ENCODE peak calls at places on chromosomes 13 and 19, in six cellular contexts. Q is Karpas-422, L is body of pancreas, X is BJ, C is tibial artery, J is mesenchymal stem cell. A is an unnamed sample.

GRCh38 chr13:51453308-51453958 is 597 bp upstream of the INTS6 start:
- DNase-seq in Q (peak; percentile 91), L (peak; percentile 83), X (no peak), C (peak; percentile 90), J (peak; percentile 87), A (peak; percentile 88)

GRCh38 chr19:30065680-30066606 is 123.9 kb downstream of the URI1 start:
- DNase-seq in Q (peak; percentile 55), L (no peak), X (no peak), C (no peak), J (no peak), A (peak; percentile 15)

GRCh38 chr19:17933414-17934129 is 757 bp downstream of the CCDC124 start:
- DNase-seq in Q (peak; percentile 54), L (no peak), X (no peak), C (no peak), J (peak; percentile 42), A (peak; percentile 51)

GRCh38 chr13:54004026-54004699 is 975.5 kb downstream of the OLFM4 start:
- DNase-seq in Q (no peak), L (no peak), X (no peak), C (no peak), J (no peak), A (no peak)

GRCh38 chr13:50654341-50654740 is 189.2 kb downstream of the DLEU7 start:
- DNase-seq in Q (no peak), L (no peak), X (no peak), C (no peak), J (no peak), A (no peak)

GRCh38 chr13:42221321-42221720 is 50.6 kb upstream of the AKAP11 start:
- DNase-seq in Q (no peak), L (no peak), X (no peak), C (no peak), J (no peak), A (no peak)

GRCh38 chr19:58021541-58022282 is 12.1 kb upstream of the ZSCAN1 start:
- DNase-seq in Q (peak; percentile 48), L (peak; percentile 37), X (no peak), C (no peak), J (peak; percentile 23), A (peak; percentile 86)

GRCh38 chr13:20106751-20107150 is 54.1 kb downstream of the GJA3 start:
- DNase-seq in Q (no peak), L (no peak), X (no peak), C (no peak), J (no peak), A (peak; percentile 21)

GRCh38 chr13:20193142-20193923 is 595 bp upstream of the GJB2 start:
- DNase-seq in Q (no peak), L (no peak), X (no peak), C (no peak), J (no peak), A (peak; percentile 66)

GRCh38 chr13:57123660-57124059 is 17.1 kb upstream of the PRR20A start:
- DNase-seq in Q (no peak), L (no peak), X (no peak), C (peak; percentile 81), J (no peak), A (no peak)

GRCh38 chr19:42325308-42325895 is at the start of gene MEGF8:
- DNase-seq in Q (peak; percentile 100), L (peak; percentile 99), X (peak; percentile 95), C (peak; percentile 99), J (peak; percentile 99), A (peak; percentile 99)

GRCh38 chr13:100301418-100301817 is 212.5 kb downstream of the PCCA start:
- DNase-seq in Q (no peak), L (no peak), X (no peak), C (no peak), J (no peak), A (no peak)

GRCh38 chr13:33349996-33350826 is 64.7 kb upstream of the STARD13 start:
- DNase-seq in Q (no peak), L (peak; percentile 61), X (no peak), C (peak; percentile 82), J (peak; percentile 66), A (peak; percentile 79)

GRCh38 chr13:29136341-29136740 is 316.2 kb downstream of the MTUS2 start:
- DNase-seq in Q (no peak), L (no peak), X (no peak), C (no peak), J (no peak), A (no peak)

GRCh38 chr13:36709136-36709895 is 35.5 kb downstream of the SERTM1 start:
- DNase-seq in Q (no peak), L (no peak), X (no peak), C (no peak), J (no peak), A (no peak)

GRCh38 chr19:16376649-16377048 is 52.0 kb downstream of the KLF2 start:
- DNase-seq in Q (peak; percentile 66), L (no peak), X (no peak), C (no peak), J (peak; percentile 14), A (peak; percentile 91)

GRCh38 chr13:94121686-94122085 is 357.8 kb downstream of the DCT start:
- DNase-seq in Q (no peak), L (no peak), X (no peak), C (no peak), J (peak; percentile 58), A (no peak)

GRCh38 chr13:101917833-101918755 is 465.6 kb downstream of the ITGBL1 start:
- DNase-seq in Q (no peak), L (no peak), X (no peak), C (no peak), J (no peak), A (peak; percentile 51)

GRCh38 chr19:35449347-35450043 is 1.4 kb downstream of the FFAR2 start:
- DNase-seq in Q (no peak), L (no peak), X (no peak), C (no peak), J (no peak), A (peak; percentile 47)

GRCh38 chr13:97582170-97582569 is 148.2 kb downstream of the RAP2A start:
- DNase-seq in Q (no peak), L (no peak), X (no peak), C (no peak), J (no peak), A (no peak)

GRCh38 chr19:30403583-30403982 is 31.4 kb downstream of the ZNF536 start:
- DNase-seq in Q (no peak), L (no peak), X (no peak), C (no peak), J (no peak), A (no peak)

GRCh38 chr19:40543029-40543597 is 33.6 kb upstream of the SHKBP1 start:
- DNase-seq in Q (peak; percentile 17), L (no peak), X (no peak), C (no peak), J (no peak), A (no peak)

GRCh38 chr13:98443800-98444325 is 133.0 kb downstream of the STK24 start:
- DNase-seq in Q (no peak), L (no peak), X (no peak), C (no peak), J (no peak), A (no peak)

GRCh38 chr19:48991823-48992570 is 1.1 kb downstream of the GYS1 start:
- DNase-seq in Q (peak; percentile 70), L (peak; percentile 39), X (no peak), C (peak; percentile 90), J (peak; percentile 91), A (peak; percentile 85)

GRCh38 chr13:33690321-33690720 is 127.6 kb upstream of the RFC3 start:
- DNase-seq in Q (no peak), L (no peak), X (no peak), C (no peak), J (no peak), A (no peak)

GRCh38 chr19:50341091-50341564 is 12.0 kb upstream of the KCNC3 start:
- DNase-seq in Q (peak; percentile 97), L (no peak), X (no peak), C (no peak), J (no peak), A (no peak)

GRCh38 chr13:46962286-46962941 is 65.6 kb upstream of the HTR2A start:
- DNase-seq in Q (peak; percentile 57), L (no peak), X (no peak), C (no peak), J (peak; percentile 41), A (peak; percentile 45)

GRCh38 chr19:4794971-4795370 is 3.4 kb downstream of the FEM1A start:
- DNase-seq in Q (no peak), L (no peak), X (no peak), C (no peak), J (no peak), A (peak; percentile 11)
- H3K4me3 ChIP-seq in Q (no peak overlapping the region), L (no peak overlapping the region), X (no peak overlapping the region), C (no peak overlapping the region), J (no peak overlapping the region), A (no peak overlapping the region)

DNA sequence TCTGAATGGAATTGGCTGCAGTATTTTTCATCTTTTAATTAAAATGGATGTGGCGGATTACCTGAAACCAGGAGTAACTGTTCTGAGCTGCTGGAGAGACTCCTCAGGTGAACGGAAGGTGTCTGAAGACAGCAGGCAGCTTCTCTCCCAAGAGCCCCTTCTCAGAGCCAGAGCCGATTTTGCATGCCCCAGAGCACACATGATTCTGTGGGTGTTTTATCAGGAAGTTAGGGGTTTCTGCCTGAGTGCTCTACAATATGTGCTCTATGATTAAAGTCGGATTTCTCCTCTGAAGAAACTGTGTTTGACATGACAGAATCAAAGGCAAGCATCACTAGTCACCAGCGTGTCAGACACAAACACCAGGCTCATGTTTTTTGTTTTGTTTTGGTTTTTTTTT is 60.7 kb upstream of the MCF2L start:
- DNase-seq in Q (peak; percentile 70), L (no peak), X (no peak), C (no peak), J (no peak), A (no peak)
- H3K27me3 ChIP-seq in Q (no peaks in the 10 kb centered on the region), L (no peaks in the 10 kb centered on the region), X (peaks cover 6% of the 10 kb centered on the region), C (no peaks in the 10 kb centered on the region), J (peaks cover 4% of the 10 kb centered on the region), A (no peaks in the 10 kb centered on the region)

GRCh38 chr19:38043649-38044144 is 136.7 kb downstream of the SIPA1L3 start:
- DNase-seq in Q (no peak), L (no peak), X (no peak), C (no peak), J (no peak), A (no peak)
- H3K36me3 ChIP-seq in Q (no peaks in the 10 kb centered on the region), L (no peaks in the 10 kb centered on the region), X (no peaks in the 10 kb centered on the region), C (peaks cover 10% of the 10 kb centered on the region), J (peaks cover 10% of the 10 kb centered on the region), A (no peaks in the 10 kb centered on the region)

GRCh38 chr19:53540091-53540490 is 2.1 kb downstream of the ZNF331 start:
- DNase-seq in Q (no peak), L (no peak), X (no peak), C (no peak), J (no peak), A (no peak)

GRCh38 chr19:53537523-53538377 is at the start of gene ZNF331:
- DNase-seq in Q (peak; percentile 95), L (peak; percentile 79), X (no peak), C (peak; percentile 93), J (peak; percentile 83), A (peak; percentile 85)

GRCh38 chr19:53536223-53536543 is 1.8 kb upstream of the ZNF331 start:
- DNase-seq in Q (no peak), L (no peak), X (no peak), C (no peak), J (no peak), A (no peak)

GRCh38 chr19:53538378-53539109 is 599 bp downstream of the ZNF331 start:
- DNase-seq in Q (peak; percentile 60), L (peak; percentile 24), X (no peak), C (no peak), J (no peak), A (peak; percentile 56)

DNA sequence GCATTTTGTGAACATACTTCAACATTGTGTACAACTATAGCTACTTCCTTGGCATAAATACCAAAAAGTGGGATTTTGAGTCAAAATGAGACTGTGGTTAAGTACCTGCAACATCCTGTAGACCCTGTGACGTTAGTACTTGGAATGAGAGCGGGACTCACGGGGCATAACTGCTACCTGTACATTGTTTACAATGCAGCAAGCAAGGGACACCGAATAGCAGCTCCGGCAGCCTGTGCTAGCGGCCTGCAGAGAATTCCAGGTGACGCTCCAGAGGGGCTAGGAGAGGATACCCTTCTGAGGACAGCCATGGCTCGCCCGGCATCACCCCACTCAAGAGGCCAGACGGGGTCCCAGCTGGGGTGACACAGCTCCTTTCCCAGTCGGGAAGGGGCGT is 821 bp upstream of the ZNF331 start:
- DNase-seq in Q (no peak), L (no peak), X (no peak), C (no peak), J (no peak), A (no peak)
- H3K4me3 ChIP-seq in Q (peak overlapping the region; percentile 83), L (peak overlapping the region; percentile 24), X (peak overlapping the region; percentile 68), C (peak overlapping the region; percentile 64), J (peak overlapping the region; percentile 86), A (peak overlapping the region; percentile 78)

A was measured in H7.